ENCODE peak calls at places on chromosomes 16 and 17, in six cellular contexts. I is progenitor cell of endocrine pancreas, S is GM12878, L is D721Med, B is RWPE2, G is SK-N-SH. M is an unnamed sample.

GRCh38 chr16:2482181-2483107 is 7.5 kb downstream of the TBC1D24 start:
- DNase-seq in I (no peak), S (no peak), L (no peak), B (no peak), G (peak; percentile 91), M (no peak)

GRCh38 chr17:58312824-58313223 is 15.8 kb downstream of the TSPOAP1 start:
- DNase-seq in I (no peak), S (no peak), L (peak; percentile 17), B (no peak), G (peak; percentile 24), M (no peak)

GRCh38 chr16:77236063-77236511 is 36.9 kb downstream of the SYCE1L start:
- DNase-seq in I (peak; percentile 89), S (no peak), L (peak; percentile 17), B (peak; percentile 78), G (peak; percentile 82), M (peak; percentile 45)

GRCh38 chr16:11668590-11669379 is 530 bp downstream of the SNN start:
- DNase-seq in I (no peak), S (no peak), L (no peak), B (no peak), G (peak; percentile 70), M (no peak)

GRCh38 chr17:1590031-1590746 is 27.6 kb upstream of the PITPNA start:
- DNase-seq in I (no peak), S (no peak), L (no peak), B (no peak), G (no peak), M (no peak)

GRCh38 chr17:48555616-48556533 is 11.0 kb upstream of the HOXB2 start:
- DNase-seq in I (no peak), S (no peak), L (no peak), B (no peak), G (no peak), M (no peak)

GRCh38 chr16:74450236-74450635 is 29.0 kb upstream of the CLEC18B start:
- DNase-seq in I (no peak), S (no peak), L (no peak), B (no peak), G (no peak), M (no peak)

GRCh38 chr17:3919123-3919624 is 2.9 kb upstream of the P2RX1 start:
- DNase-seq in I (no peak), S (no peak), L (no peak), B (no peak), G (no peak), M (no peak)

GRCh38 chr17:29710891-29711418 is 88.2 kb upstream of the CORO6 start:
- DNase-seq in I (no peak), S (no peak), L (no peak), B (peak; percentile 87), G (peak; percentile 85), M (no peak)

GRCh38 chr17:58219789-58220183 is 731 bp upstream of the MKS1 start:
- DNase-seq in I (no peak), S (no peak), L (no peak), B (no peak), G (peak; percentile 15), M (no peak)

GRCh38 chr17:7296189-7296861 is 1.9 kb upstream of the YBX2 start:
- DNase-seq in I (peak; percentile 86), S (no peak), L (peak; percentile 81), B (peak; percentile 72), G (peak; percentile 92), M (no peak)

GRCh38 chr17:51028176-51028863 is 92.3 kb downstream of the SPAG9 start:
- DNase-seq in I (no peak), S (no peak), L (no peak), B (no peak), G (no peak), M (no peak)

GRCh38 chr17:15966183-15966878 is 21.4 kb downstream of the ADORA2B start:
- DNase-seq in I (peak; percentile 48), S (no peak), L (no peak), B (no peak), G (no peak), M (no peak)

GRCh38 chr17:68085751-68086445 is 50.4 kb downstream of the KPNA2 start:
- DNase-seq in I (no peak), S (no peak), L (no peak), B (no peak), G (no peak), M (no peak)

GRCh38 chr16:67833035-67833417 is 9.1 kb upstream of the THAP11 start:
- DNase-seq in I (no peak), S (no peak), L (no peak), B (no peak), G (no peak), M (no peak)

GRCh38 chr17:31309525-31309924 is 4.3 kb downstream of the EVI2B start:
- DNase-seq in I (no peak), S (peak; percentile 65), L (no peak), B (no peak), G (no peak), M (peak; percentile 67)

GRCh38 chr17:600576-601301 is 113.9 kb downstream of the VPS53 start:
- DNase-seq in I (no peak), S (no peak), L (no peak), B (no peak), G (no peak), M (no peak)

GRCh38 chr16:87324411-87325275 is 7.5 kb upstream of the C16orf95 start:
- DNase-seq in I (peak; percentile 34), S (no peak), L (peak; percentile 46), B (peak; percentile 62), G (peak; percentile 96), M (no peak)

GRCh38 chr17:57624390-57624789 is 120.7 kb downstream of the CCDC182 start:
- DNase-seq in I (no peak), S (no peak), L (no peak), B (no peak), G (no peak), M (no peak)

GRCh38 chr16:73572135-73572534 is 524.2 kb upstream of the ZFHX3 start:
- DNase-seq in I (no peak), S (no peak), L (no peak), B (no peak), G (no peak), M (no peak)

DNA sequence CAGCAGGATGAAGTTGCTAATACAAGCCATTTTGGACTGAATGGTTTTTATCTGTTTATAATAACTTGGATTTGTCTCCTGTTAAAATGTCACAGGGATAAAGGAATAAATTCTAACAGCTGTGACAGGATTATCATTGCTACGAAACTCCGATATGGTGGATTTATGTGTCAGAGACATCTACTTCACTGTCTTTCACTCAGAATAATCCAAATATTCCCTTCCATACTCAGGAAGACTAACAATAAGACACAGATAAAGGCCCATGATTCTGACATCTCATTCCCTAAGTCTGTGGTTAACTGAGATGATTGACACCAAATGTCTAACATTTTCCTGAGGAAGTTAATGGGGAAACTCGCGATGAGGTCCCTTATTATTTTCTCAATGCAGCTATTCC is 529.9 kb upstream of the GOT2 start:
- DNase-seq in I (no peak), S (no peak), L (no peak), B (no peak), G (no peak), M (no peak)
- TF ChIP-seq CTCF in I (no peak), S (no peak), L (no peak), B (no peak), G (no peak), M (no peak)

DNA sequence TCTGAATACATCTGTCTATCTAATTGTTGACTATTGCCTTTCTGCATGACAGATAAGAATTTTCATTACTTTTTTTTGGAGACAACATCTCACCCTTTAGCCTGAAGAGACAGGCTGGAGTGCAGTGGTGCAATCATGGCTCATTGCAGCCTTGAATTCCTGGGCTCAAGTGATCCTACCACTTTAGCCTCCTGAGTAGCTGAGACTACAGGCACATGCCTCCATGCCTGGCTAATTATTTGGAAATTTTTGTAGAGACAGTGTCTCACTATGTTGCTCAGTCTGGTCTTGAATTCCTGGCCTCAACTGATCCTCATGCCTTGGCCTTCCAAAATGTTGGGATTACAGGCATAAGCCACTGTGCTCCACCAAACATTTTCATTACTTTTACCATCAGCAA is 99.8 kb upstream of the ELAC2 start:
- DNase-seq in I (no peak), S (no peak), L (no peak), B (no peak), G (no peak), M (no peak)
- TF ChIP-seq CTCF in I (no peak), S (no peak), L (no peak), B (no peak), G (no peak), M (no peak)

GRCh38 chr17:41678907-41679739 is 9.6 kb upstream of the EIF1 start:
- DNase-seq in I (no peak), S (peak; percentile 84), L (no peak), B (no peak), G (no peak), M (peak; percentile 83)
- TF ChIP-seq CTCF in I (no peak), S (peak; percentile 63), L (peak; percentile 11), B (peak; percentile 50), G (no peak), M (peak; percentile 39)

GRCh38 chr17:80890551-80890930 is 101.1 kb upstream of the CHMP6 start:
- DNase-seq in I (no peak), S (no peak), L (no peak), B (peak; percentile 62), G (no peak), M (no peak)

GRCh38 chr17:80892900-80893603 is 98.6 kb upstream of the CHMP6 start:
- DNase-seq in I (no peak), S (no peak), L (no peak), B (peak; percentile 93), G (no peak), M (no peak)

GRCh38 chr17:80889897-80890550 is 101.6 kb upstream of the CHMP6 start:
- DNase-seq in I (no peak), S (no peak), L (no peak), B (peak; percentile 52), G (no peak), M (no peak)

GRCh38 chr17:80892019-80892855 is 99.4 kb upstream of the CHMP6 start:
- DNase-seq in I (no peak), S (peak; percentile 77), L (no peak), B (peak; percentile 99), G (no peak), M (peak; percentile 92)

GRCh38 chr17:80891096-80892018 is 100.3 kb upstream of the CHMP6 start:
- DNase-seq in I (no peak), S (peak; percentile 56), L (no peak), B (peak; percentile 82), G (no peak), M (peak; percentile 82)
- TF ChIP-seq CTCF in I (no peak), S (no peak), L (no peak), B (peak; percentile 27), G (no peak), M (peak; percentile 36)

GRCh38 chr17:32596206-32596605 is 109.4 kb downstream of the CDK5R1 start:
- DNase-seq in I (no peak), S (no peak), L (no peak), B (no peak), G (no peak), M (no peak)
- TF ChIP-seq CTCF in I (no peak), S (no peak), L (no peak), B (no peak), G (no peak), M (no peak)

M was measured in GM12864.